ENCODE peak calls at places on chromosomes 3 and 15, in seven cellular contexts. I, A, B, Y, O, M and K are unnamed samples.

GRCh38 chr3:13020159-13020558 is 53.1 kb downstream of the IQSEC1 start:
- DNase-seq in I (no peak), A (no peak), B (no peak), Y (no peak), O (no peak), M (no peak), K (no peak)

GRCh38 chr15:101614001-101614585 is 38.1 kb downstream of the TM2D3 start:
- DNase-seq in I (peak), A (no peak), B (no peak), Y (no peak), O (no peak), M (no peak), K (no peak)

GRCh38 chr15:75069301-75069925 is 46.0 kb downstream of the PPCDC start:
- DNase-seq in I (no peak), A (no peak), B (no peak), Y (no peak), O (no peak), M (no peak), K (no peak)

GRCh38 chr3:169456900-169457299 is 206.6 kb downstream of the MECOM start:
- DNase-seq in I (no peak), A (no peak), B (no peak), Y (no peak), O (no peak), M (peak), K (no peak)

GRCh38 chr3:13853256-13853977 is 26.5 kb downstream of the WNT7A start:
- DNase-seq in I (no peak), A (no peak), B (no peak), Y (no peak), O (no peak), M (no peak), K (no peak)

GRCh38 chr3:126549861-126550487 is 8.8 kb downstream of the C3orf22 start:
- DNase-seq in I (peak), A (no peak), B (no peak), Y (no peak), O (no peak), M (no peak), K (no peak)

GRCh38 chr3:127132876-127133275 is 60.1 kb upstream of the PRR23E start:
- DNase-seq in I (no peak), A (no peak), B (no peak), Y (no peak), O (no peak), M (no peak), K (no peak)

GRCh38 chr3:10338591-10339369 is 17.9 kb upstream of the SEC13 start:
- DNase-seq in I (peak), A (no peak), B (no peak), Y (no peak), O (no peak), M (peak), K (no peak)

GRCh38 chr3:10888523-10889081 is 72.6 kb downstream of the SLC6A11 start:
- DNase-seq in I (no peak), A (no peak), B (no peak), Y (no peak), O (no peak), M (no peak), K (no peak)